ENCODE peak calls at places on chromosomes 2 and 18, in six cellular contexts. X, I, P, T, J and W are unnamed samples.

GRCh38 chr2:134713606-134714005 is 5.2 kb downstream of the TMEM163 start:
- DNase-seq in I (no peak), T (no peak), X (no peak), P (no peak), J (no peak), W (no peak)

GRCh38 chr2:42139141-42139540 is 30.0 kb upstream of the EML4 start:
- DNase-seq in X (no peak), T (no peak), I (no peak), J (no peak), P (no peak), W (no peak)

GRCh38 chr18:45954070-45954712 is 12.9 kb downstream of the EPG5 start:
- DNase-seq in T (no peak), X (peak), P (no peak), J (no peak), I (no peak), W (peak)

GRCh38 chr2:233013027-233013461 is at the start of gene NGEF:
- DNase-seq in P (no peak), X (no peak), J (no peak), T (peak), I (no peak), W (no peak)

GRCh38 chr2:187875271-187875670 is 321.0 kb upstream of the TFPI start:
- DNase-seq in X (no peak), J (no peak), T (no peak), P (no peak), I (peak), W (peak)

GRCh38 chr2:171529914-171530313 is 7.6 kb downstream of the CYBRD1 start:
- DNase-seq in I (no peak), J (peak), X (no peak), T (no peak), P (no peak), W (no peak)

GRCh38 chr18:23994361-23994902 is 20.1 kb upstream of the TTC39C start:
- DNase-seq in J (no peak), X (peak), P (no peak), T (no peak), I (no peak), W (peak)

GRCh38 chr18:49768051-49768391 is 45.3 kb downstream of the ACAA2 start:
- DNase-seq in I (peak), T (peak), X (peak), P (peak), J (peak), W (peak)

GRCh38 chr2:85259101-85259590 is 68.6 kb downstream of the TGOLN2 start:
- DNase-seq in J (no peak), P (peak), I (peak), T (no peak), X (peak), W (peak)

GRCh38 chr2:119126650-119127049 is 31.9 kb downstream of the C1QL2 start:
- DNase-seq in P (peak), J (peak), X (no peak), T (peak), I (peak), W (no peak)

GRCh38 chr18:54958711-54959625 is at the start of gene CCDC68:
- DNase-seq in X (no peak), I (peak), T (peak), P (peak), J (peak), W (peak)

GRCh38 chr2:134468776-134469175 is 214.9 kb downstream of the MGAT5 start:
- DNase-seq in P (no peak), T (no peak), I (no peak), J (peak), X (no peak), W (no peak)

GRCh38 chr2:42234056-42234455 is 64.9 kb downstream of the EML4 start:
- DNase-seq in P (no peak), J (no peak), I (peak), T (no peak), X (peak), W (peak)

GRCh38 chr18:26052497-26052896 is 37.9 kb downstream of the SS18 start:
- DNase-seq in X (peak), P (no peak), I (no peak), J (no peak), T (no peak), W (peak)

GRCh38 chr18:26044807-26045206 is 45.6 kb downstream of the SS18 start:
- DNase-seq in T (no peak), J (no peak), I (no peak), X (no peak), P (no peak), W (no peak)

GRCh38 chr18:26051845-26052244 is 38.6 kb downstream of the SS18 start:
- DNase-seq in J (no peak), P (no peak), I (no peak), X (no peak), T (no peak), W (no peak)

GRCh38 chr18:26046419-26047077 is 43.9 kb downstream of the SS18 start:
- DNase-seq in T (no peak), I (no peak), X (no peak), J (no peak), P (no peak), W (no peak)
- H2BK15ac ChIP-seq in T (no peak), I (no peak), X (no peak), J (no peak), P (no peak), W (no peak)

GRCh38 chr2:143893340-143893739 is 626.6 kb downstream of the ZEB2 start:
- DNase-seq in T (no peak), I (peak), X (no peak), J (no peak), P (no peak), W (no peak)

GRCh38 chr2:143890799-143891198 is 629.1 kb downstream of the ZEB2 start:
- DNase-seq in T (no peak), P (no peak), J (no peak), I (peak), X (peak), W (no peak)

DNA sequence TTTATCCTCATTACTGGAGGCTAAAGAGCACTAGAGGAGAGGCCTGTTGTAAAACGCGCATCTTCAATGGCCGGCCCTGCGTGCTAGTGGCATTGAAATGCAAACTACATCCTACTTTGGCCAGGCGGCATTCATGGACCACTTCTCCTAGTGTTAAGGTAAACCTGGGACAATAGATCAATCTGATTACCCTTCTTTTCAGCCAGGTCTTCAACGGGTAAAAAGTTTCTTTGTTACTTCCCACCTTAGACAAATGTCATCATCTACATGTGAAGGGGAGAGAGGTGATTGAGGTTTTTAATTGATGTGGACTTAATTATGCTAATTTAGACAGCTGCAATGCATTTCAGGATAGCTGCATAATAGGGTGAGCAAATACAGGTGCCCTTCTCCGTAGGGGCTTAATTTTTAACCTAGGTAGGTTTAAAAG is 628.0 kb downstream of the ZEB2 start:
- DNase-seq in T (peak), P (peak), J (peak), I (peak), X (no peak), W (no peak)
- H2BK15ac ChIP-seq in T (no peak), P (no peak), J (no peak), I (no peak), X (no peak), W (no peak)

DNA sequence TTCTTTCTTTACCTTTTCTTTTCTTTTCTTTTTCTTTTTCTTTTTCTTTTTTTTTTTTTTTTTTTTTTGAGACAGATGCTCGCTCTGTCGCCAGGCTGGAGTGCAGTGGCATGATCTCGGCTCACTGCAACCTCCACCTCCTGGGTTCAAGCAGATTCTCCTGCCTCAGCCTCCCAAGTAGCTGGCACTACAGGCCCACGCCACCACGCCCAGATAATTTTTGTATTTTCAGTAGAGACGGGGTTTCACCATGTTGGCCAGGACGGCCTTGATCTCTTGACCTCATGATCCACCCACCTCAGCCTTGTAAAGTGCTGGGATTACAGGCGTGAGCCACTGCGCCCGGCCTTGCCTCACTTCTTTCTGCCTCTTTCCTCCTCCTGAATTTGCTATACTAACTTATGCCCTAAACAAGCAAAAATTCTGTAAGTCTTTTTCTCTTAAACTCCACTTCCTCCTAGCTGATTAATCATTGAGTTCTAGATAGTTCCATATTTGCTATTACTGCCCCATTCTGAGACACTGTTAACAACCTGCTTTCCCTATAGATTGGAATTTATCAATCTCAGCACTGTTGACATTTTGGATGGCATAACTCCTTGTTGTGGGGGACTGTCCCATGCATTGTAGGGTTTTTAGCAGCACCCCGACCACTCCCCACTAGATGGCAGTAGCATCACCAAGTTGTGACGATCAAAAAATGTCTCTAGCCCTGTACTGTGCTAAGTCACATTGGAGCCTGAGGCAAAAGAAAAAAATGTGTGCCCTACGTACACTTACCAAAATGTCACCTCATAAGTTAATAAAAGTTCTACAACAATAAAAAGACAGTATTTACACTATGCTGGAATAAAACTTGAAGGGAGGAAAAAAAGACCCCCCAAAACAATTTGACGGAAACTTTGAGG is 16.4 kb upstream of the THADA start:
- DNase-seq in I (peak), P (peak), J (peak), T (peak), X (peak), W (peak)
- H2BK15ac ChIP-seq in I (no peak), P (no peak), J (no peak), T (no peak), X (no peak), W (no peak)

GRCh38 chr18:28712172-28712571 is 535.2 kb upstream of the CDH2 start:
- DNase-seq in T (no peak), X (no peak), P (no peak), I (no peak), J (no peak), W (no peak)

GRCh38 chr18:28711096-28711495 is 534.2 kb upstream of the CDH2 start:
- DNase-seq in X (no peak), J (no peak), T (no peak), P (no peak), I (no peak), W (no peak)

GRCh38 chr18:28706397-28706796 is 529.5 kb upstream of the CDH2 start:
- DNase-seq in I (no peak), P (no peak), T (no peak), J (no peak), X (no peak), W (no peak)
- H2BK15ac ChIP-seq in I (no peak), P (no peak), T (no peak), J (no peak), X (no peak), W (no peak)

GRCh38 chr2:234706086-234706485 is 209.2 kb upstream of the ARL4C start:
- DNase-seq in I (no peak), J (no peak), P (no peak), X (no peak), T (no peak), W (no peak)

GRCh38 chr2:234703258-234703657 is 206.4 kb upstream of the ARL4C start:
- DNase-seq in J (no peak), T (no peak), I (no peak), P (no peak), X (no peak), W (no peak)

GRCh38 chr2:234708091-234708683 is 211.3 kb upstream of the ARL4C start:
- DNase-seq in X (no peak), T (peak), P (no peak), I (no peak), J (no peak), W (no peak)

GRCh38 chr2:234702731-234703225 is 205.9 kb upstream of the ARL4C start:
- DNase-seq in T (no peak), P (no peak), X (no peak), I (no peak), J (no peak), W (no peak)

DNA sequence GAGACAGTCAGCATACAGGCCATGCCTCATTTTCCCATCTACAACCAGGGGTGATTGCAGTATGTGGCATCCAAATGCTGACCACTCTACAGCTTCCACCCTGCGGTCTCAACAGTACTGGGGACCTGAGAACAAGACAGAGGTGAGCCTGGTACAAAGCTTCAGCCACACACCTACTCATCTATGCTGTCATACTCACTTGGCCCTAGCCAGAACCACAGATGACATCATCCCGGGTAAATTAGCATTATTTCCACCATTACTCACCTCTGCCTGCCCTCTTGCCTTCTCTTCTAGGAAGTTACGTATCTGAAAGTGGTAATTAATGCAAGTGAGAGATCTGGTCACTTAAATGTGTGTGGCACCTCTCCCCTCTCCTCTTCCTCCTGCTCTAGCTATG is 208.2 kb upstream of the ARL4C start:
- DNase-seq in X (peak), I (peak), P (no peak), J (no peak), T (no peak), W (peak)
- H2BK15ac ChIP-seq in X (peak), I (no peak), P (peak), J (no peak), T (no peak), W (no peak)

GRCh38 chr2:11572996-11573395 is 39.2 kb downstream of the GREB1 start:
- DNase-seq in I (no peak), P (no peak), J (no peak), X (no peak), T (no peak), W (no peak)
- H2BK15ac ChIP-seq in I (no peak), P (no peak), J (no peak), X (peak), T (no peak), W (no peak)

DNA sequence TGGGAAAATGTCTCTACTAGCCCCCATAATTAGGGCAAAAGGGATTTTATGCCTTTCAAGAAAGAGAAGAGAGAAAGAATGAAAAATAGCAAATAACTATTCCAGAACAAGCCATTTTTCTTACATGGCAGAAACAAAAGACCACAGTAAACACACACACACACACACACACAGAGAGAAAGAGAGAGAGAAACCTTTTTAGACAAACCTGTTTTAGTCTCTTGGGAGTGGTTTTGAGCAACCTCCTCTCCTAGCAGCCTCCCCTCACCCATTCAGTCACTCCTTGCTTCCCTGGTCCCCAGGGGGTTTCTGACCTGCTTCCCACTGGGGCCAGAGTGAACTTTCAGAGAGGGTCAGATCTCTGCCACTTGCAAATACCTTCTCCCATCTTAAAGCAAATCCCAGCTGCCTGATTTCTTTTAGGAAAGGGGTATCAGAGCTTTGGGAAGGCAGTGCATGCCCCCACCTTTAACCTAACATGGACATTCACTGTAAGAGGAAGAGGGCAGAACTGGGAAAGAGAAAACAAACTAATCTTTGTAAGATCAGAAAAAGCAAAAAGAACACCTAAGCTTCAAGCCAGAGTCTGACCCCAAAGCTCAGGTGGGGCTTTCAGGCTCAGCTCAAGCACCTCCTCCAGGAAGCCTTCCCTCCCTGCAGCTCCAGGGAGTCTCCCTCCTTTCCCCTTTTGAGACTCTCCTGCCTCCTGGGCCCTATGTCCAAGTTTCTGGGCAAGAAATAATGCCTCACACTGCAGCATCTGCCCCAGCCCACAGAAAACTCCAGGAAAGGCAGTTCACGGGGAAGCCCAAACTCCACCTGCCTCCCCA is 2.8 kb downstream of the SDC1 start:
- DNase-seq in P (no peak), T (no peak), J (no peak), X (no peak), I (no peak), W (no peak)
- H2BK15ac ChIP-seq in P (no peak), T (no peak), J (no peak), X (peak), I (no peak), W (no peak)

DNA sequence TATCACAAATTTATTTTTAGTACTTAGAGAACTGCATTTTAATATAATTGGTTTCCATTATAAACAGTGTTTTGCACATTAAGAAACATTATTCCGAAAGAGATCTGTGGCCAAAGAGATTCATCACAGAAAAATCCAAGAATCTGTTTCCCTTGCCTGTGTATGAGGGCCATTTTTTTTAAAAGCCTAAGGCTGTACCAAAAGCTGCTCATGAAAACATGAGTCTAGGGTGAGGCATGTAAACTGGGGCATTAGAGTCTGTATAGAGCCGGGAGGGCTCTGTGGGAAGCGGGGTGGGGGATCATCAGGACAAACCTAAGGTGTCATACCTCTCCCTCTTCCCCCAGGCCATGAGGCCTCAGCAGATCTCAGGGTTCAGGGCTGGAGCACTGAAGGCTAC is 223.8 kb downstream of the FBXO15 start:
- DNase-seq in I (no peak), J (no peak), P (no peak), T (no peak), X (peak), W (no peak)
- H2BK15ac ChIP-seq in I (no peak), J (no peak), P (no peak), T (no peak), X (no peak), W (no peak)

DNA sequence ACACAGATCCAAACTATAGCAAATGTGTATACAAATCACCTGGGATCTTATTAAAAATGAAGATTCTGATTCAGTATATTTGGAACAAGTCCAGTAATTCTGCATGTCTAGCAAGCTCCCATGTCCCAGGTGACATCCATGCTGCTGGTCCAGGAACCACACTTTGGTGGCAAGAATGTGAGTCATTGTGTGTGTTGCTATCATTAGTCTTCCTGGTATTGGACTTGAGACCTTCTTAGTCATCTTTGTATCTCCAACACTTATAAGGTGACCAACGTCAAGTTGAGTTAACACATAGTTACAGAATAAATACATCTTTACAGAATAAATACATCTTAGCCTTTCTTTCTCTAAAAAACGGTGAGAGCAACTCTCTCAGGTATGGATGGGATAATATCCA is 107.9 kb upstream of the NDUFV2 start:
- DNase-seq in X (no peak), I (no peak), P (no peak), J (no peak), T (no peak), W (no peak)
- H2BK15ac ChIP-seq in X (peak), I (no peak), P (no peak), J (no peak), T (no peak), W (no peak)